ENCODE peak calls at places on chromosomes 11 and 22, in ten cellular contexts. F is fibroblast of lung, U is ovary, G is GM23248, X is PC-3, Z is colonic mucosa, O is GM23338, B is iPS DF 6.9, I is kidney, N is lower lobe of right lung. V is an unnamed sample.
A peak's percentile ranks its signal among the peaks of the same experiment; 100 is the strongest.

GRCh38 chr22:44928711-44929347 is 81.0 kb downstream of the PHF21B start:
- DNase-seq in F (no peak), U (no peak), G (no peak), X (no peak), Z (no peak), O (no peak), B (no peak), I (peak; percentile 41), N (peak; percentile 32), V (no peak)

GRCh38 chr11:35260342-35260985 is 121.5 kb downstream of the CD44 start:
- DNase-seq in F (peak; percentile 87), U (no peak), G (peak; percentile 93), X (peak; percentile 85), Z (no peak), O (no peak), B (no peak), I (no peak), N (no peak), V (no peak)

GRCh38 chr11:131375421-131375820 is 5.0 kb downstream of the NTM start:
- DNase-seq in F (no peak), U (no peak), G (no peak), X (no peak), Z (no peak), O (no peak), B (no peak), I (no peak), N (no peak), V (no peak)

GRCh38 chr11:11010624-11011127 is 152.8 kb upstream of the ZBED5 start:
- DNase-seq in F (peak; percentile 23), U (no peak), G (peak; percentile 55), X (peak; percentile 35), Z (peak; percentile 34), O (peak; percentile 69), B (peak; percentile 35), I (no peak), N (peak; percentile 62), V (no peak)

GRCh38 chr11:123181075-123181474 is 14.0 kb downstream of the CLMP start:
- DNase-seq in F (no peak), U (no peak), G (peak; percentile 61), X (no peak), Z (no peak), O (no peak), B (no peak), I (no peak), N (no peak), V (no peak)

GRCh38 chr11:110445428-110445827 is 15.7 kb downstream of the FDX1 start:
- DNase-seq in F (no peak), U (no peak), G (peak; percentile 7), X (peak; percentile 51), Z (no peak), O (no peak), B (no peak), I (no peak), N (no peak), V (no peak)

GRCh38 chr11:111335596-111335995 is 37.2 kb downstream of the POU2AF3 start:
- DNase-seq in F (no peak), U (no peak), G (peak; percentile 35), X (peak; percentile 25), Z (no peak), O (no peak), B (no peak), I (no peak), N (no peak), V (no peak)

GRCh38 chr11:67374571-67375276 is 1.3 kb upstream of the CLCF1 start:
- DNase-seq in F (peak; percentile 44), U (peak; percentile 47), G (peak; percentile 65), X (peak; percentile 60), Z (no peak), O (no peak), B (no peak), I (peak; percentile 84), N (no peak), V (no peak)

GRCh38 chr11:37124384-37124783 is 526.3 kb upstream of the RAG2 start:
- DNase-seq in F (peak; percentile 6), U (no peak), G (no peak), X (peak; percentile 37), Z (no peak), O (no peak), B (no peak), I (no peak), N (no peak), V (no peak)

GRCh38 chr22:48021946-48022345 is 1259.5 kb downstream of the TBC1D22A start:
- DNase-seq in F (no peak), U (no peak), G (no peak), X (no peak), Z (no peak), O (no peak), B (no peak), I (no peak), N (no peak), V (no peak)

GRCh38 chr11:128894685-128895084 is 3.5 kb downstream of the KCNJ5 start:
- DNase-seq in F (no peak), U (peak; percentile 58), G (no peak), X (no peak), Z (peak; percentile 69), O (no peak), B (no peak), I (no peak), N (peak; percentile 76), V (no peak)

GRCh38 chr11:126357055-126357962 is 1.8 kb downstream of the ST3GAL4 start:
- DNase-seq in F (no peak), U (peak; percentile 62), G (peak; percentile 81), X (no peak), Z (no peak), O (no peak), B (no peak), I (no peak), N (no peak), V (no peak)

GRCh38 chr11:115927823-115928329 is 423.7 kb upstream of the CADM1 start:
- DNase-seq in F (no peak), U (no peak), G (no peak), X (no peak), Z (no peak), O (no peak), B (no peak), I (no peak), N (no peak), V (no peak)

GRCh38 chr22:46994265-46994664 is 231.8 kb downstream of the TBC1D22A start:
- DNase-seq in F (no peak), U (no peak), G (no peak), X (no peak), Z (no peak), O (no peak), B (no peak), I (peak; percentile 39), N (no peak), V (no peak)

GRCh38 chr22:27065259-27065658 is 407.9 kb downstream of the MIAT start:
- DNase-seq in F (no peak), U (no peak), G (no peak), X (no peak), Z (no peak), O (peak; percentile 20), B (no peak), I (no peak), N (no peak), V (no peak)

GRCh38 chr11:112795142-112795815 is 165.9 kb upstream of the NCAM1 start:
- DNase-seq in F (peak; percentile 53), U (no peak), G (peak; percentile 76), X (peak; percentile 70), Z (peak; percentile 34), O (peak; percentile 84), B (no peak), I (no peak), N (no peak), V (no peak)

GRCh38 chr22:40363059-40363458 is 7.3 kb upstream of the SGSM3 start:
- DNase-seq in F (peak; percentile 61), U (no peak), G (peak; percentile 77), X (no peak), Z (no peak), O (no peak), B (no peak), I (no peak), N (no peak), V (no peak)

GRCh38 chr11:34050536-34050935 is 995 bp upstream of the CAPRIN1 start:
- DNase-seq in F (no peak), U (no peak), G (peak; percentile 93), X (no peak), Z (no peak), O (no peak), B (no peak), I (no peak), N (no peak), V (no peak)

GRCh38 chr11:11968511-11969280 is 39.7 kb downstream of the DKK3 start:
- DNase-seq in F (peak; percentile 50), U (no peak), G (peak; percentile 82), X (no peak), Z (no peak), O (no peak), B (no peak), I (peak; percentile 61), N (no peak), V (peak; percentile 91)

GRCh38 chr11:125072210-125072960 is 9.3 kb downstream of the SLC37A2 start:
- DNase-seq in F (no peak), U (no peak), G (no peak), X (no peak), Z (no peak), O (no peak), B (no peak), I (no peak), N (peak; percentile 49), V (peak; percentile 85)

DNA sequence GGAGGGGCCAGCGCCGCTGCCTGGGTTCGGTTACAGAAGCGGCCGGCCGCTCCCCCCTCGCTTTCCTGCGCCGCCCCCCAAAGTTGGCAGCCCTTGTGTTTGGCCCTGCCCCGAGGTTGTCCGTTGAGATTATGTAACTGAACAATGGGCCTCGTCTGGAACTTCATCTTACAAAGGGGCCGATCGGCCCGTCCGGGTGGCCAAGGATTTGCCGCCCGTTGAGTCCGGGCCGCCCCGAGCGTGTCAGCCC is 1.0 kb downstream of the WEE1 start:
- DNase-seq in F (peak; percentile 36), U (peak; percentile 64), G (no peak), X (no peak), Z (no peak), O (peak; percentile 33), B (no peak), I (peak; percentile 78), N (peak; percentile 70), V (no peak)
- H3K4me1 ChIP-seq in F (peaks cover 3% of the 10 kb centered on the region), U (no peaks in the 10 kb centered on the region), G (peaks cover 36% of the 10 kb centered on the region), X (peaks cover 38% of the 10 kb centered on the region), Z (peaks cover 4% of the 10 kb centered on the region), O (peaks cover 31% of the 10 kb centered on the region), B (no peaks in the 10 kb centered on the region), I (peaks cover 11% of the 10 kb centered on the region), N (peaks cover 35% of the 10 kb centered on the region), V (peaks cover 58% of the 10 kb centered on the region)

GRCh38 chr11:73271936-73272679 is at the start of gene P2RY6:
- DNase-seq in F (peak; percentile 59), U (no peak), G (peak; percentile 73), X (peak; percentile 97), Z (no peak), O (peak; percentile 28), B (no peak), I (no peak), N (peak; percentile 62), V (no peak)
- H3K4me1 ChIP-seq in F (no peaks in the 10 kb centered on the region), U (no peaks in the 10 kb centered on the region), G (no peaks in the 10 kb centered on the region), X (peaks cover 48% of the 10 kb centered on the region), Z (no peaks in the 10 kb centered on the region), O (peaks cover 3% of the 10 kb centered on the region), B (peaks cover 4% of the 10 kb centered on the region), I (peaks cover 18% of the 10 kb centered on the region), N (peaks cover 22% of the 10 kb centered on the region), V (no peaks in the 10 kb centered on the region)

GRCh38 chr11:119094816-119095065 is 6.9 kb downstream of the DPAGT1 start:
- DNase-seq in F (peak; percentile 84), U (peak; percentile 84), G (peak; percentile 93), X (peak; percentile 72), Z (peak; percentile 80), O (peak; percentile 68), B (no peak), I (peak; percentile 96), N (peak; percentile 92), V (no peak)
- H3K4me1 ChIP-seq in F (peaks cover 12% of the 10 kb centered on the region), U (peaks cover 2% of the 10 kb centered on the region), G (peaks cover 18% of the 10 kb centered on the region), X (peaks cover 23% of the 10 kb centered on the region), Z (no peaks in the 10 kb centered on the region), O (peaks cover 14% of the 10 kb centered on the region), B (peaks cover 2% of the 10 kb centered on the region), I (no peaks in the 10 kb centered on the region), N (peaks cover 23% of the 10 kb centered on the region), V (peaks cover 29% of the 10 kb centered on the region)

GRCh38 chr11:47987310-47987709 is 7.0 kb downstream of the PTPRJ start:
- DNase-seq in F (no peak), U (no peak), G (no peak), X (no peak), Z (peak; percentile 41), O (no peak), B (no peak), I (peak; percentile 14), N (no peak), V (no peak)
- H3K4me1 ChIP-seq in F (peaks cover 7% of the 10 kb centered on the region), U (no peaks in the 10 kb centered on the region), G (peaks cover 19% of the 10 kb centered on the region), X (peaks cover 48% of the 10 kb centered on the region), Z (peaks cover 41% of the 10 kb centered on the region), O (peaks cover 26% of the 10 kb centered on the region), B (peaks cover 2% of the 10 kb centered on the region), I (peaks cover 32% of the 10 kb centered on the region), N (peaks cover 68% of the 10 kb centered on the region), V (peaks cover 1% of the 10 kb centered on the region)

V was measured in vagina.